ENCODE peak calls at places on chromosomes 11 and 22, in five cellular contexts. One of them, this sample, is unnamed.

GRCh38 chr22:42697542-42698013 is 23.1 kb downstream of the A4GALT start:
- DNase-seq in C1 segment of cervical spinal cord: no peak
- DNase-seq in left ventricle myocardium inferior: peak
- DNase-seq in activated T-cell treated with anti-CD3 and anti-CD28 coated beads, Interleukin-2, amount 50 U/mL, for 48 hours: no peak
- DNase-seq in OCI-LY7: no peak
- DNase-seq in this sample: no peak

GRCh38 chr11:67278135-67278938 is 10.8 kb upstream of the ANKRD13D start:
- DNase-seq in C1 segment of cervical spinal cord: no peak
- DNase-seq in OCI-LY7: no peak
- DNase-seq in left ventricle myocardium inferior: no peak
- DNase-seq in activated T-cell treated with anti-CD3 and anti-CD28 coated beads, Interleukin-2, amount 50 U/mL, for 48 hours: no peak
- DNase-seq in this sample: no peak

GRCh38 chr11:79018371-79018849 is 422.4 kb downstream of the TENM4 start:
- DNase-seq in activated T-cell treated with anti-CD3 and anti-CD28 coated beads, Interleukin-2, amount 50 U/mL, for 48 hours: no peak
- DNase-seq in OCI-LY7: no peak
- DNase-seq in C1 segment of cervical spinal cord: no peak
- DNase-seq in left ventricle myocardium inferior: no peak
- DNase-seq in this sample: no peak

GRCh38 chr11:126317681-126318641 is 14.1 kb downstream of the DCPS start:
- DNase-seq in activated T-cell treated with anti-CD3 and anti-CD28 coated beads, Interleukin-2, amount 50 U/mL, for 48 hours: peak
- DNase-seq in left ventricle myocardium inferior: peak
- DNase-seq in C1 segment of cervical spinal cord: no peak
- DNase-seq in OCI-LY7: no peak
- DNase-seq in this sample: peak

GRCh38 chr11:76626921-76627391 is 43.6 kb downstream of the LRRC32 start:
- DNase-seq in activated T-cell treated with anti-CD3 and anti-CD28 coated beads, Interleukin-2, amount 50 U/mL, for 48 hours: peak
- DNase-seq in C1 segment of cervical spinal cord: no peak
- DNase-seq in OCI-LY7: peak
- DNase-seq in left ventricle myocardium inferior: no peak
- DNase-seq in this sample: peak

GRCh38 chr11:615453-616319 is at the start of gene IRF7:
- DNase-seq in activated T-cell treated with anti-CD3 and anti-CD28 coated beads, Interleukin-2, amount 50 U/mL, for 48 hours: peak
- DNase-seq in C1 segment of cervical spinal cord: peak
- DNase-seq in left ventricle myocardium inferior: peak
- DNase-seq in OCI-LY7: peak
- DNase-seq in this sample: peak

GRCh38 chr11:116471608-116472007 is 301.2 kb downstream of the BUD13 start:
- DNase-seq in OCI-LY7: no peak
- DNase-seq in left ventricle myocardium inferior: no peak
- DNase-seq in C1 segment of cervical spinal cord: no peak
- DNase-seq in activated T-cell treated with anti-CD3 and anti-CD28 coated beads, Interleukin-2, amount 50 U/mL, for 48 hours: no peak
- DNase-seq in this sample: no peak

GRCh38 chr11:1782831-1783724 is 19.4 kb upstream of the CTSD start:
- DNase-seq in activated T-cell treated with anti-CD3 and anti-CD28 coated beads, Interleukin-2, amount 50 U/mL, for 48 hours: no peak
- DNase-seq in C1 segment of cervical spinal cord: no peak
- DNase-seq in OCI-LY7: no peak
- DNase-seq in left ventricle myocardium inferior: no peak
- DNase-seq in this sample: no peak

GRCh38 chr22:27668828-27669797 is 132.4 kb downstream of the MN1 start:
- DNase-seq in C1 segment of cervical spinal cord: no peak
- DNase-seq in OCI-LY7: no peak
- DNase-seq in left ventricle myocardium inferior: peak
- DNase-seq in activated T-cell treated with anti-CD3 and anti-CD28 coated beads, Interleukin-2, amount 50 U/mL, for 48 hours: no peak
- DNase-seq in this sample: peak

GRCh38 chr11:64234840-64235379 is 526 bp downstream of the VEGFB start:
- DNase-seq in OCI-LY7: peak
- DNase-seq in left ventricle myocardium inferior: peak
- DNase-seq in C1 segment of cervical spinal cord: no peak
- DNase-seq in activated T-cell treated with anti-CD3 and anti-CD28 coated beads, Interleukin-2, amount 50 U/mL, for 48 hours: peak
- DNase-seq in this sample: peak

GRCh38 chr11:88206746-88207145 is 31.5 kb upstream of the RAB38 start:
- DNase-seq in OCI-LY7: no peak
- DNase-seq in activated T-cell treated with anti-CD3 and anti-CD28 coated beads, Interleukin-2, amount 50 U/mL, for 48 hours: no peak
- DNase-seq in C1 segment of cervical spinal cord: no peak
- DNase-seq in left ventricle myocardium inferior: no peak
- DNase-seq in this sample: no peak

GRCh38 chr11:69485337-69486041 is 4.0 kb downstream of the LINC01488 start:
- DNase-seq in OCI-LY7: no peak
- DNase-seq in left ventricle myocardium inferior: peak
- DNase-seq in activated T-cell treated with anti-CD3 and anti-CD28 coated beads, Interleukin-2, amount 50 U/mL, for 48 hours: no peak
- DNase-seq in C1 segment of cervical spinal cord: no peak
- DNase-seq in this sample: no peak

GRCh38 chr11:76830639-76831312 is 29.9 kb upstream of the ACER3 start:
- DNase-seq in left ventricle myocardium inferior: no peak
- DNase-seq in activated T-cell treated with anti-CD3 and anti-CD28 coated beads, Interleukin-2, amount 50 U/mL, for 48 hours: no peak
- DNase-seq in OCI-LY7: no peak
- DNase-seq in C1 segment of cervical spinal cord: no peak
- DNase-seq in this sample: no peak

GRCh38 chr11:111512296-111513239 is at the start of gene BTG4:
- DNase-seq in activated T-cell treated with anti-CD3 and anti-CD28 coated beads, Interleukin-2, amount 50 U/mL, for 48 hours: peak
- DNase-seq in OCI-LY7: no peak
- DNase-seq in C1 segment of cervical spinal cord: no peak
- DNase-seq in left ventricle myocardium inferior: no peak
- DNase-seq in this sample: peak

GRCh38 chr22:40499187-40499753 is 128.9 kb downstream of the SGSM3 start:
- DNase-seq in OCI-LY7: no peak
- DNase-seq in activated T-cell treated with anti-CD3 and anti-CD28 coated beads, Interleukin-2, amount 50 U/mL, for 48 hours: no peak
- DNase-seq in left ventricle myocardium inferior: no peak
- DNase-seq in C1 segment of cervical spinal cord: no peak
- DNase-seq in this sample: no peak

GRCh38 chr11:122723106-122723505 is 67.6 kb downstream of the UBASH3B start:
- DNase-seq in OCI-LY7: no peak
- DNase-seq in activated T-cell treated with anti-CD3 and anti-CD28 coated beads, Interleukin-2, amount 50 U/mL, for 48 hours: no peak
- DNase-seq in C1 segment of cervical spinal cord: no peak
- DNase-seq in left ventricle myocardium inferior: no peak
- DNase-seq in this sample: no peak

GRCh38 chr11:61791737-61792309 is 576 bp downstream of the TMEM258 start:
- DNase-seq in left ventricle myocardium inferior: peak
- DNase-seq in activated T-cell treated with anti-CD3 and anti-CD28 coated beads, Interleukin-2, amount 50 U/mL, for 48 hours: peak
- DNase-seq in C1 segment of cervical spinal cord: no peak
- DNase-seq in OCI-LY7: peak
- DNase-seq in this sample: peak

GRCh38 chr11:61103851-61104423 is 1.6 kb downstream of the CD5 start:
- DNase-seq in left ventricle myocardium inferior: no peak
- DNase-seq in OCI-LY7: no peak
- DNase-seq in C1 segment of cervical spinal cord: no peak
- DNase-seq in activated T-cell treated with anti-CD3 and anti-CD28 coated beads, Interleukin-2, amount 50 U/mL, for 48 hours: no peak
- DNase-seq in this sample: no peak

GRCh38 chr22:23401111-23401909 is 178.8 kb downstream of the IGLL1 start:
- DNase-seq in OCI-LY7: no peak
- DNase-seq in activated T-cell treated with anti-CD3 and anti-CD28 coated beads, Interleukin-2, amount 50 U/mL, for 48 hours: no peak
- DNase-seq in left ventricle myocardium inferior: no peak
- DNase-seq in C1 segment of cervical spinal cord: no peak
- DNase-seq in this sample: no peak

GRCh38 chr11:3873712-3874349 is 18.4 kb downstream of the STIM1 start:
- DNase-seq in left ventricle myocardium inferior: no peak
- DNase-seq in C1 segment of cervical spinal cord: no peak
- DNase-seq in activated T-cell treated with anti-CD3 and anti-CD28 coated beads, Interleukin-2, amount 50 U/mL, for 48 hours: no peak
- DNase-seq in OCI-LY7: no peak
- DNase-seq in this sample: no peak

GRCh38 chr22:17315310-17315709 is 54.0 kb upstream of the CECR2 start:
- DNase-seq in C1 segment of cervical spinal cord: no peak
- DNase-seq in OCI-LY7: no peak
- DNase-seq in activated T-cell treated with anti-CD3 and anti-CD28 coated beads, Interleukin-2, amount 50 U/mL, for 48 hours: no peak
- DNase-seq in left ventricle myocardium inferior: no peak
- DNase-seq in this sample: no peak

GRCh38 chr11:75273331-75273988 is 32.9 kb downstream of the TPBGL start:
- DNase-seq in OCI-LY7: no peak
- DNase-seq in left ventricle myocardium inferior: no peak
- DNase-seq in activated T-cell treated with anti-CD3 and anti-CD28 coated beads, Interleukin-2, amount 50 U/mL, for 48 hours: peak
- DNase-seq in C1 segment of cervical spinal cord: no peak
- DNase-seq in this sample: no peak

GRCh38 chr11:12528487-12528886 is 145.7 kb upstream of the TEAD1 start:
- DNase-seq in OCI-LY7: no peak
- DNase-seq in left ventricle myocardium inferior: no peak
- DNase-seq in C1 segment of cervical spinal cord: no peak
- DNase-seq in activated T-cell treated with anti-CD3 and anti-CD28 coated beads, Interleukin-2, amount 50 U/mL, for 48 hours: no peak
- DNase-seq in this sample: no peak

GRCh38 chr11:1516273-1517067 is 29.9 kb upstream of the MOB2 start:
- DNase-seq in activated T-cell treated with anti-CD3 and anti-CD28 coated beads, Interleukin-2, amount 50 U/mL, for 48 hours: peak
- DNase-seq in OCI-LY7: no peak
- DNase-seq in left ventricle myocardium inferior: peak
- DNase-seq in C1 segment of cervical spinal cord: no peak
- DNase-seq in this sample: no peak

GRCh38 chr11:70490208-70490607 is 91.9 kb downstream of the CTTN start:
- DNase-seq in OCI-LY7: no peak
- DNase-seq in C1 segment of cervical spinal cord: no peak
- DNase-seq in activated T-cell treated with anti-CD3 and anti-CD28 coated beads, Interleukin-2, amount 50 U/mL, for 48 hours: no peak
- DNase-seq in left ventricle myocardium inferior: peak
- DNase-seq in this sample: peak

GRCh38 chr22:44003776-44004460 is 20.2 kb upstream of the PARVB start:
- DNase-seq in left ventricle myocardium inferior: no peak
- DNase-seq in activated T-cell treated with anti-CD3 and anti-CD28 coated beads, Interleukin-2, amount 50 U/mL, for 48 hours: no peak
- DNase-seq in OCI-LY7: no peak
- DNase-seq in C1 segment of cervical spinal cord: no peak
- DNase-seq in this sample: no peak

GRCh38 chr11:133906241-133906640 is 50.5 kb downstream of the IGSF9B start:
- DNase-seq in left ventricle myocardium inferior: no peak
- DNase-seq in activated T-cell treated with anti-CD3 and anti-CD28 coated beads, Interleukin-2, amount 50 U/mL, for 48 hours: no peak
- DNase-seq in C1 segment of cervical spinal cord: no peak
- DNase-seq in OCI-LY7: no peak
- DNase-seq in this sample: no peak